ENCODE peak calls at places on chromosomes 11 and 22, in six cellular contexts. Q is ascending aorta, K is transverse colon, L is tibial nerve, H is thoracic aorta, D is heart right ventricle. W is an unnamed sample. For H3K36me3 and H3K9me3, the result is how much of the 10 kb centered on the place peaks cover.

GRCh38 chr11:100746448-100746847 is 59.4 kb downstream of the ARHGAP42 start:
- DNase-seq in Q (no peak), K (no peak), L (no peak), H (no peak), D (no peak), W (no peak)

GRCh38 chr11:74492084-74492483 is 1.4 kb downstream of the LIPT2 start:
- DNase-seq in Q (no peak), K (no peak), L (no peak), H (no peak), D (no peak), W (no peak)

GRCh38 chr11:69368119-69368880 is 74.3 kb downstream of the MYEOV start:
- DNase-seq in Q (no peak), K (no peak), L (no peak), H (no peak), D (no peak), W (no peak)

GRCh38 chr11:5042091-5042490 is 4.2 kb upstream of the OR52J3 start:
- DNase-seq in Q (no peak), K (no peak), L (no peak), H (no peak), D (no peak), W (no peak)

GRCh38 chr11:114270531-114271270 is 25.5 kb upstream of the NNMT start:
- DNase-seq in Q (no peak), K (no peak), L (no peak), H (no peak), D (no peak), W (no peak)

GRCh38 chr22:38258895-38259294 is 13.9 kb downstream of the TMEM184B start:
- DNase-seq in Q (no peak), K (no peak), L (no peak), H (no peak), D (peak), W (no peak)

GRCh38 chr11:57552479-57552878 is 15.0 kb downstream of the UBE2L6 start:
- DNase-seq in Q (no peak), K (no peak), L (no peak), H (no peak), D (no peak), W (no peak)

GRCh38 chr11:74185695-74186094 is 14.6 kb downstream of the PPME1 start:
- DNase-seq in Q (no peak), K (no peak), L (no peak), H (no peak), D (no peak), W (no peak)

GRCh38 chr11:121547574-121547973 is 94.8 kb upstream of the SORL1-AS1 start:
- DNase-seq in Q (no peak), K (peak), L (no peak), H (no peak), D (no peak), W (no peak)
- H3K36me3 ChIP-seq in Q (under half), K (under half), L (under half), H (under half), D (under half), W (under half)

GRCh38 chr11:111339758-111340388 is 39.2 kb downstream of the POU2AF1 start:
- DNase-seq in Q (no peak), K (no peak), L (no peak), H (no peak), D (no peak), W (no peak)
- H3K9me3 ChIP-seq in Q (under half), K (under half), L (under half), H (under half), D (under half), W (under half)

GRCh38 chr11:119975561-119976152 is 162.3 kb downstream of the TRIM29 start:
- DNase-seq in Q (no peak), K (no peak), L (no peak), H (no peak), D (peak), W (no peak)

GRCh38 chr11:119974467-119974866 is 163.4 kb downstream of the TRIM29 start:
- DNase-seq in Q (no peak), K (no peak), L (no peak), H (no peak), D (no peak), W (no peak)

GRCh38 chr11:119977881-119978280 is 160.0 kb downstream of the TRIM29 start:
- DNase-seq in Q (no peak), K (no peak), L (no peak), H (no peak), D (no peak), W (no peak)

GRCh38 chr11:119977584-119977860 is 160.4 kb downstream of the TRIM29 start:
- DNase-seq in Q (no peak), K (no peak), L (no peak), H (no peak), D (no peak), W (no peak)

GRCh38 chr11:119976805-119977583 is 160.9 kb downstream of the TRIM29 start:
- DNase-seq in Q (no peak), K (no peak), L (no peak), H (no peak), D (no peak), W (no peak)
- H3K36me3 ChIP-seq in Q (under half), K (under half), L (under half), H (under half), D (under half), W (under half)

DNA sequence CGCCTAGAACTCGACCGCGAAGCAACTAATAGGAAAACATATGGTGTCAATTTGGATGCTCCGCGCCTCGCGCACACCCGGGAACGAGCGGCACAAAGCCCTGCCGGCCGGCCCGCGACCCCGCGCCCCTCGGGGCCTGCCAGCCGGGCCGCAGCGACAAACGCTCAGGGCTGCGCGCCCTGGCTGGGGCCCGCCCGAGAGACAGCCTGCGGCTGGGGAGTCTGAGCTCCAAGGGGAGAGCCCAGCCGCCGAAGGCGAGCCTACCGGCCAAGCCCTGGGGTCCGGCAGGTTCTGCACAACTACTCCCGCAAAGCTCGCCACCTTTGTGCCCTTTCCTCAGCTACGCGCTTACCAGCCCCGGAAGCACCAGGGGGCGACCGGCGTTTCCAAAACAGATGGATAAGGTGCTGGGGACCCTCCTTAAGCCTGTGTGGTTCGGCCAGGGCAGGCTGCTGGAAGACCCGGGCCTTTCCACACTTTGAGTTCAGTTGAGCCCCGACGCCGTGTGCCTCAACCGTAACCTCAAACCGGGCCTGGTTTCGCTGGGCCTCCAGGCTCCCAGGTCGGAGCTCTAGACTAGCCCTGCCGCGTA is 6.0 kb downstream of the PAX6 start:
- DNase-seq in Q (no peak), K (no peak), L (no peak), H (no peak), D (no peak), W (no peak)
- H3K9me3 ChIP-seq in Q (under half), K (under half), L (under half), H (under half), D (under half), W (under half)

DNA sequence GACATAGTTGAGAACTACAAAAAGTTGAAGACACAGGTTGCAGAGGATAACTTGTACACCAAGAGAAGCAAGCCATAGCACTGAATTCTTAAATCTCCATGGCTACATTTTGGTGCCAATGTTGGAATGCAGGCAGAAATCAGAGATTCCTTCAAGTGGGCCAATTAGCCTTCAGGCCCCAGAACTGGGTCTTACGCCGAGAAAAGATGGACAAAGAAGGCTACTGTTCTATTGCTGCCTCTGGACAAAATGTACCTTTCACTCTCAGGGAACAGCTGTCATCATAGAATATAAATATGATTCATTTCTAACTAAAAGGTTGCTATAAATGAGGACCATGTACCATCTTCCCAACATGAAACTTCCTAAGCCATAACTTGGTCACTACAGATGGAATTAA is 13.7 kb downstream of the TMEM216 start:
- DNase-seq in Q (no peak), K (no peak), L (no peak), H (no peak), D (no peak), W (no peak)
- H3K36me3 ChIP-seq in Q (half or more), K (under half), L (half or more), H (half or more), D (under half), W (under half)

GRCh38 chr11:55607545-55607944 is at the start of gene OR4C11:
- DNase-seq in Q (no peak), K (no peak), L (no peak), H (no peak), D (no peak), W (no peak)
- H3K9me3 ChIP-seq in Q (under half), K (under half), L (under half), H (under half), D (under half), W (under half)

GRCh38 chr11:65714433-65714832 is 2.4 kb downstream of the KAT5 start:
- DNase-seq in Q (no peak), K (no peak), L (no peak), H (no peak), D (no peak), W (no peak)

GRCh38 chr11:65713212-65713969 is 1.3 kb downstream of the KAT5 start:
- DNase-seq in Q (no peak), K (no peak), L (no peak), H (no peak), D (no peak), W (no peak)

GRCh38 chr11:65711785-65712632 is at the start of gene KAT5:
- DNase-seq in Q (peak), K (peak), L (peak), H (peak), D (peak), W (peak)

GRCh38 chr11:65710424-65710823 is 1.6 kb upstream of the KAT5 start:
- DNase-seq in Q (no peak), K (no peak), L (no peak), H (no peak), D (no peak), W (no peak)

GRCh38 chr11:65712633-65713076 is 603 bp downstream of the KAT5 start:
- DNase-seq in Q (no peak), K (no peak), L (no peak), H (no peak), D (no peak), W (no peak)
- H3K36me3 ChIP-seq in Q (under half), K (under half), L (under half), H (under half), D (under half), W (under half)

GRCh38 chr11:35038211-35038930 is 100.6 kb upstream of the CD44 start:
- DNase-seq in Q (no peak), K (no peak), L (no peak), H (no peak), D (no peak), W (no peak)
- H3K9me3 ChIP-seq in Q (under half), K (under half), L (under half), H (under half), D (under half), W (under half)

GRCh38 chr22:25962711-25963110 is 206.6 kb upstream of the SEZ6L start:
- DNase-seq in Q (no peak), K (no peak), L (no peak), H (no peak), D (no peak), W (no peak)

GRCh38 chr22:25966448-25966913 is 202.8 kb upstream of the SEZ6L start:
- DNase-seq in Q (no peak), K (no peak), L (no peak), H (no peak), D (no peak), W (no peak)

GRCh38 chr22:25961699-25962098 is 207.6 kb upstream of the SEZ6L start:
- DNase-seq in Q (no peak), K (no peak), L (no peak), H (no peak), D (no peak), W (no peak)

GRCh38 chr22:25969286-25969685 is 200.0 kb upstream of the SEZ6L start:
- DNase-seq in Q (no peak), K (no peak), L (no peak), H (no peak), D (no peak), W (no peak)

GRCh38 chr22:25965331-25965730 is 203.9 kb upstream of the SEZ6L start:
- DNase-seq in Q (no peak), K (no peak), L (no peak), H (no peak), D (no peak), W (no peak)
- H3K36me3 ChIP-seq in Q (under half), K (under half), L (under half), H (under half), D (under half), W (under half)